ENCODE peak calls at places on chromosomes 12 and 14, in six cellular contexts. U is CD4-positive, CD25-positive, alpha-beta regulatory T cell; D is left ventricle myocardium inferior; X is CD4-positive, alpha-beta T cell; M is IMR-90; G is testis. S is an unnamed sample.

GRCh38 chr14:22088614-22089359 is 415.2 kb upstream of the OR4E1 start:
- DNase-seq in U (no peak), D (no peak), X (no peak), M (peak; percentile 27), G (no peak), S (no peak)

GRCh38 chr12:76863005-76863670 is 15.7 kb downstream of the CSRP2 start:
- DNase-seq in U (no peak), D (no peak), X (no peak), M (peak; percentile 96), G (peak; percentile 35), S (no peak)

GRCh38 chr14:64826845-64827244 is 52.9 kb downstream of the SPTB start:
- DNase-seq in U (no peak), D (no peak), X (no peak), M (no peak), G (no peak), S (no peak)

GRCh38 chr12:124434364-124434763 is 133.0 kb downstream of the NCOR2 start:
- DNase-seq in U (no peak), D (no peak), X (no peak), M (no peak), G (no peak), S (no peak)

GRCh38 chr12:87332987-87333761 is 696.0 kb downstream of the C12orf50 start:
- DNase-seq in U (no peak), D (no peak), X (no peak), M (peak; percentile 10), G (no peak), S (peak; percentile 20)

GRCh38 chr14:56482306-56482705 is 97.3 kb upstream of the TMEM260 start:
- DNase-seq in U (no peak), D (no peak), X (no peak), M (peak; percentile 9), G (peak; percentile 41), S (peak; percentile 59)

GRCh38 chr12:101850199-101850598 is 19.4 kb upstream of the GNPTAB start:
- DNase-seq in U (no peak), D (no peak), X (no peak), M (no peak), G (no peak), S (no peak)

GRCh38 chr12:9711664-9712063 is 21.2 kb downstream of the CLECL1 start:
- DNase-seq in U (no peak), D (no peak), X (no peak), M (peak; percentile 16), G (no peak), S (no peak)

GRCh38 chr12:76560083-76560491 is 516 bp upstream of the OSBPL8 start:
- DNase-seq in U (no peak), D (no peak), X (no peak), M (no peak), G (no peak), S (no peak)

GRCh38 chr12:104010800-104011199 is 39.2 kb downstream of the GLT8D2 start:
- DNase-seq in U (no peak), D (no peak), X (no peak), M (no peak), G (no peak), S (no peak)

GRCh38 chr14:79037114-79037513 is 866.9 kb downstream of the NRXN3 start:
- DNase-seq in U (no peak), D (no peak), X (no peak), M (no peak), G (no peak), S (no peak)

GRCh38 chr12:65055874-65056273 is 65.2 kb downstream of the WIF1 start:
- DNase-seq in U (no peak), D (no peak), X (no peak), M (no peak), G (no peak), S (no peak)

GRCh38 chr14:55749946-55750345 is 169.9 kb downstream of the KTN1 start:
- DNase-seq in U (no peak), D (no peak), X (no peak), M (no peak), G (no peak), S (no peak)

GRCh38 chr14:99947695-99948094 is 117.5 kb upstream of the EVL start:
- DNase-seq in U (no peak), D (no peak), X (no peak), M (no peak), G (no peak), S (no peak)

GRCh38 chr12:110431957-110432587 is 18.1 kb downstream of the ARPC3 start:
- DNase-seq in U (no peak), D (no peak), X (no peak), M (no peak), G (no peak), S (no peak)

GRCh38 chr12:77584860-77585259 is 245.8 kb upstream of the NAV3 start:
- DNase-seq in U (no peak), D (no peak), X (no peak), M (no peak), G (no peak), S (no peak)

GRCh38 chr12:100154472-100155247 is 12.0 kb upstream of the BLTP3B start:
- DNase-seq in U (peak; percentile 75), D (peak; percentile 79), X (peak; percentile 65), M (peak; percentile 48), G (peak; percentile 77), S (peak; percentile 91)

GRCh38 chr14:51239813-51240803 is at the start of gene TMX1:
- DNase-seq in U (peak; percentile 94), D (peak; percentile 94), X (peak; percentile 80), M (peak; percentile 99), G (peak; percentile 96), S (peak; percentile 98)

GRCh38 chr14:104321151-104322130 is 183.1 kb downstream of the KIF26A start:
- DNase-seq in U (no peak), D (no peak), X (no peak), M (no peak), G (no peak), S (no peak)

GRCh38 chr14:61196792-61197191 is 84.3 kb downstream of the TMEM30B start:
- DNase-seq in U (no peak), D (no peak), X (no peak), M (no peak), G (no peak), S (no peak)

GRCh38 chr14:56874375-56874774 is 64.1 kb upstream of the OTX2 start:
- DNase-seq in U (peak; percentile 2), D (no peak), X (no peak), M (no peak), G (peak; percentile 35), S (peak; percentile 79)

GRCh38 chr14:49971156-49972141 is 78.6 kb downstream of the ARF6 start:
- DNase-seq in U (peak; percentile 95), D (no peak), X (peak; percentile 59), M (peak; percentile 25), G (no peak), S (peak; percentile 63)

GRCh38 chr14:22563987-22564386 is 25.0 kb downstream of the DAD1 start:
- DNase-seq in U (peak; percentile 79), D (no peak), X (no peak), M (no peak), G (no peak), S (no peak)

GRCh38 chr12:75655233-75655879 is 143.9 kb upstream of the KRR1 start:
- DNase-seq in U (peak; percentile 23), D (no peak), X (no peak), M (no peak), G (no peak), S (no peak)

GRCh38 chr12:25387136-25388050 is 136.7 kb upstream of the KRAS start:
- DNase-seq in U (peak; percentile 89), D (peak; percentile 80), X (peak; percentile 76), M (peak; percentile 92), G (peak; percentile 93), S (peak; percentile 84)

GRCh38 chr12:75690556-75690955 is 179.1 kb upstream of the KRR1 start:
- DNase-seq in U (no peak), D (no peak), X (no peak), M (peak; percentile 100), G (no peak), S (no peak)

GRCh38 chr12:90543841-90544240 is 411.1 kb downstream of the CCER1 start:
- DNase-seq in U (no peak), D (no peak), X (no peak), M (peak; percentile 66), G (no peak), S (no peak)

GRCh38 chr14:89386214-89386886 is 30.7 kb downstream of the FOXN3 start:
- DNase-seq in U (no peak), D (no peak), X (no peak), M (peak; percentile 22), G (peak; percentile 67), S (no peak)

GRCh38 chr12:130562711-130563110 is 153.4 kb downstream of the RIMBP2 start:
- DNase-seq in U (no peak), D (no peak), X (no peak), M (no peak), G (no peak), S (no peak)

GRCh38 chr12:8697476-8698131 is at the start of gene RIMKLB:
- DNase-seq in U (peak; percentile 70), D (peak; percentile 88), X (peak; percentile 76), M (peak; percentile 57), G (peak; percentile 93), S (peak; percentile 63)

GRCh38 chr12:20213851-20214250 is 154.5 kb upstream of the PDE3A start:
- DNase-seq in U (no peak), D (no peak), X (no peak), M (no peak), G (no peak), S (no peak)
- H3K9me3 ChIP-seq in U (no peaks in the 10 kb centered on the region), D (no peaks in the 10 kb centered on the region), X (no peaks in the 10 kb centered on the region), M (no peaks in the 10 kb centered on the region), G (no peaks in the 10 kb centered on the region), S (no peaks in the 10 kb centered on the region)

GRCh38 chr12:82209533-82209932 is 148.7 kb downstream of the CCDC59 start:
- DNase-seq in U (no peak), D (no peak), X (no peak), M (no peak), G (no peak), S (no peak)
- H3K9me3 ChIP-seq in U (peaks cover 6% of the 10 kb centered on the region), D (peaks cover 69% of the 10 kb centered on the region), X (no peaks in the 10 kb centered on the region), M (peaks cover 31% of the 10 kb centered on the region), G (no peaks in the 10 kb centered on the region), S (no peaks in the 10 kb centered on the region)

GRCh38 chr12:17264603-17265002 is 658.6 kb upstream of the LMO3 start:
- DNase-seq in U (no peak), D (no peak), X (no peak), M (no peak), G (no peak), S (no peak)

GRCh38 chr12:17266856-17267255 is 660.9 kb upstream of the LMO3 start:
- DNase-seq in U (no peak), D (no peak), X (no peak), M (no peak), G (no peak), S (no peak)
- H3K9me3 ChIP-seq in U (no peaks in the 10 kb centered on the region), D (peaks cover 7% of the 10 kb centered on the region), X (no peaks in the 10 kb centered on the region), M (peaks cover 6% of the 10 kb centered on the region), G (no peaks in the 10 kb centered on the region), S (no peaks in the 10 kb centered on the region)

DNA sequence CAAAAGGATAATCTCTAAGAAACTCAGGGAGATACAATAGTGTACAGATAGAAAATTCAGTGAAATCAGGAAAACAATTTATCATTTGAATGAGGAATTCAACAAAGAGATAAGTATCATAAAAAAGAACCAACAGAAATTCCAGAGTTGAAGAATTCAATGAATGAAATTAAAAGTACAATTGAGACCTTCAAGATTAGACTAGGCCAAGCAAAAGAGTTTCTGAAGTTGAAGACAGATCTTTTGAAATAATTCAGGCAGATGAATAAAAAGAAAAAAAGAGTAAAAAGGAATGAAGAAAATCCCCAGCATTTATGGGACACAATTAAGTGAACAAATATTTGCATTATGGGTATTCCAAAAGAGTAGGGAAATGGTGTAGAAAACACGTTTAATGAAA is 412.6 kb downstream of the TMEM121 start:
- DNase-seq in U (no peak), D (no peak), X (no peak), M (no peak), G (no peak), S (no peak)
- H3K9me3 ChIP-seq in U (peaks cover 12% of the 10 kb centered on the region), D (peaks cover 62% of the 10 kb centered on the region), X (peaks cover 16% of the 10 kb centered on the region), M (peaks cover 42% of the 10 kb centered on the region), G (no peaks in the 10 kb centered on the region), S (no peaks in the 10 kb centered on the region)

GRCh38 chr14:106488293-106488692 is 961.9 kb downstream of the TMEM121 start:
- DNase-seq in U (no peak), D (no peak), X (no peak), M (no peak), G (no peak), S (no peak)
- H3K9me3 ChIP-seq in U (no peaks in the 10 kb centered on the region), D (peaks cover 4% of the 10 kb centered on the region), X (no peaks in the 10 kb centered on the region), M (peaks cover 17% of the 10 kb centered on the region), G (no peaks in the 10 kb centered on the region), S (no peaks in the 10 kb centered on the region)